ENCODE peak calls at places on chromosome 11, in six cellular contexts. R is fibroblast of the aortic adventitia, K is dorsolateral prefrontal cortex, G is A549, V is psoas muscle, D is cardiac fibroblast. M is an unnamed sample.

GRCh38 chr11:62461740-62462522 is 43.1 kb downstream of the SCGB1A1 start:
- DNase-seq in K (no peak), D (peak; percentile 31), V (no peak), G (peak; percentile 38), R (peak; percentile 83), M (no peak)

GRCh38 chr11:27861706-27862430 is 161.6 kb upstream of the BDNF start:
- DNase-seq in D (peak; percentile 86), R (peak; percentile 92), V (no peak), G (peak; percentile 21), K (no peak), M (peak; percentile 83)

GRCh38 chr11:108117746-108118371 is 3.5 kb upstream of the ACAT1 start:
- DNase-seq in D (peak; percentile 78), V (no peak), G (peak; percentile 63), R (peak; percentile 82), K (no peak), M (no peak)

GRCh38 chr11:23540101-23540561 is 679.9 kb upstream of the CCDC179 start:
- DNase-seq in V (no peak), R (peak; percentile 49), K (no peak), G (peak; percentile 27), D (peak; percentile 53), M (peak; percentile 59)

GRCh38 chr11:9210224-9210921 is 54.8 kb downstream of the DENND5A start:
- DNase-seq in K (no peak), R (peak; percentile 60), D (peak; percentile 49), G (peak; percentile 41), V (no peak), M (peak; percentile 21)

GRCh38 chr11:23280088-23280487 is 419.8 kb upstream of the CCDC179 start:
- DNase-seq in V (no peak), G (no peak), K (no peak), R (peak; percentile 41), D (no peak), M (peak; percentile 33)

GRCh38 chr11:125162743-125163142 is 1.8 kb upstream of the PKNOX2 start:
- DNase-seq in K (no peak), G (no peak), D (no peak), R (no peak), V (no peak), M (no peak)

GRCh38 chr11:78380615-78381029 is 37.0 kb downstream of the GAB2 start:
- DNase-seq in K (no peak), G (no peak), D (peak; percentile 12), V (no peak), R (peak; percentile 89), M (peak; percentile 20)

GRCh38 chr11:68009391-68010000 is 631 bp upstream of the ALDH3B1 start:
- DNase-seq in V (no peak), R (peak; percentile 67), D (peak; percentile 58), G (peak; percentile 76), K (no peak), M (peak; percentile 72)

GRCh38 chr11:68011046-68011943 is 1.2 kb downstream of the ALDH3B1 start:
- DNase-seq in D (no peak), R (no peak), V (no peak), G (no peak), K (no peak), M (no peak)

GRCh38 chr11:68012044-68012842 is 2.1 kb downstream of the ALDH3B1 start:
- DNase-seq in V (no peak), R (no peak), G (peak; percentile 88), K (peak; percentile 25), D (no peak), M (no peak)

GRCh38 chr11:68008381-68009337 is 1.5 kb upstream of the ALDH3B1 start:
- DNase-seq in D (no peak), R (no peak), G (no peak), V (no peak), K (peak; percentile 40), M (no peak)

DNA sequence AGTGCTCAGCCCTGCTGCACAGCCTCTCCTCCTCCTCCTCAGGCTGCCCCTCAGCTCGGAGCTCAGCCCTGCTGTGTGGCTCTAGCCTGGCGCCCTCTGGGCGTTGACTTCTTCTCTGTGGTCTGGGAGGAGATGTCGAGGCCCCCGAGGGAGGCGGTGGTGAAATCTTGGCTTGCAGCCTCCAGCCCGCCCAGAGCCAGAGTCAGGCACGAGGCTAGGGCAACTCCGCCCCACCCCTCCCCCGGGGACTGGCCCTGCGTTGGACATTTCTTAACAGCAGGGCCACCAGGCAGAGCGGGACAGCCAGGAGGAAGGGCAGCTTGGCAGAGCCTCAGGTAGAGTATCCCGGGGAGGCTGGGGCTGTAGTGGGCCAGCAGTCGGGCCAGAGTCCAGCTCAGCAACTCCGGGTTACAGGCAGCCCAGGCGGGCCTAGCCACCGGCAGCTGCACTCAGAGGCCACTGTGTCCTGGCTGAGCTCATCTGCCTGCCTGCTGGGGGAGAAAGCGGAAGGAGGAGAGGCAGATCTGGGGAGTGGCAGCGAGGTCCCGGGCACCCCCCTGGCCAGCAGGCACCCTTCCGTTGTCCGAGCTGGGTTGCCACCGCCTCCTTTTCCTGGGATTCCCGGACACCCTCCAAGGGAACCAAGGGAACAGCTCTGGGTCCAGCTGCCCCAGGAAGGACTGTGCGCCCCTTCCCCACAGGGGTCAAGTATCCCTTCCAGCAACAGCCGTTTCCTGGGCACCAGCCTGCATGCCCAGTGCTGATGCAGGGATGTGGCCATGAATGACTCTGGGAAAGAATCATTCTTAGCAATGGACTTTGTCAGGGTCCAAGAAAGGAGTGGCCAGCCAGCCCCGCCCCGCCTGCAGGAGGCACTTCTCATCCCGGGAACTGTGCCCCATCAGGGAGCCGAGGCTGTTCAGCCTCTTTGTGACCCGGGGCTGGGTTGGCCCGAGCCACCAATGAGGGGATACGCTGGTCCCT is at the start of gene ALDH3B1:
- DNase-seq in R (peak; percentile 88), K (peak; percentile 77), G (peak; percentile 97), D (peak; percentile 93), V (peak; percentile 96), M (peak; percentile 97)
- H3K4me3 ChIP-seq in R (peak within 1 kb of the TSS; percentile 65), K (peak within 1 kb of the TSS; percentile 44), G (peak within 1 kb of the TSS; percentile 66), D (peak within 1 kb of the TSS; percentile 58), V (peak within 1 kb of the TSS; percentile 57), M (peak within 1 kb of the TSS; percentile 61)

DNA sequence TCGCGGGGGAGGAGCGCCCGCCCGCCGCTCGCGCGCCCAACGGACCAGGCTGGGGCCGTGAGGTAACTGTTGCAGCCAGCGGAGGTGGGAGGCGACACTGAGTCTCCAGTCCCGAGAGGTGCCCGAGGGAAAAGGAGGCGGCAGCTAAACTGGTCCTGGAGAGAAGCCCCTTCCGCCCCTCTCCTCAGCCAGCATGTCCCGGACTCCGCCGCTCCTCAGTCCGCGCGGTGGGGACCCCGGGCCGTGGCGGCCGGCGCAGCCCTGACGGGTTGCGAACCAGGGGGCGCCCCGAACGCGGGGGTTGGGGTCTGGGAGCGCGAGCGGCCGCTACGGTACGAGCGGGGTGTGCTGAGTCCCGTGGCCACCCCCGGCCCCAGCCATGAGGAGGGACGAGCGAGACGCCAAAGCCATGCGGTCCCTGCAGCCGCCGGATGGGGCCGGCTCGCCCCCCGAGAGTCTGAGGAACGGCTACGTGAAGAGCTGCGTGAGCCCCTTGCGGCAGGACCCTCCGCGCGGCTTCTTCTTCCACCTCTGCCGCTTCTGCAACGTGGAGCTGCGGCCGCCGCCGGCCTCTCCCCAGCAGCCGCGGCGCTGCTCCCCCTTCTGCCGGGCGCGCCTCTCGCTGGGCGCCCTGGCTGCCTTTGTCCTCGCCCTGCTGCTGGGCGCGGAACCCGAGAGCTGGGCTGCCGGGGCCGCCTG is at the start of gene PDE3B:
- DNase-seq in G (peak; percentile 83), R (peak; percentile 14), D (peak; percentile 30), V (peak; percentile 77), K (peak; percentile 88), M (peak; percentile 52)
- TF ChIP-seq CTCF in G (peak; percentile 17), R (no peak), D (peak; percentile 15), V (no peak), K (no peak), M (no peak)

GRCh38 chr11:3007404-3008010 is 15.4 kb upstream of the NAP1L4 start:
- DNase-seq in D (no peak), V (no peak), R (no peak), G (no peak), K (peak; percentile 33), M (no peak)
- H3K4me3 ChIP-seq in D (no peak overlapping the region), V (no peak overlapping the region), R (no peak overlapping the region), G (no peak overlapping the region), K (no peak overlapping the region), M (no peak overlapping the region)

GRCh38 chr11:65588199-65589054 is 7.2 kb downstream of the KCNK7 start:
- DNase-seq in D (peak; percentile 62), K (no peak), G (peak; percentile 77), V (peak; percentile 91), R (peak; percentile 43), M (peak; percentile 39)
- TF ChIP-seq CTCF in D (peak; percentile 62), K (peak; percentile 47), G (peak; percentile 50), V (peak; percentile 45), R (peak; percentile 50), M (peak; percentile 47)

GRCh38 chr11:118915396-118915795 is 10.3 kb downstream of the BCL9L start:
- DNase-seq in K (no peak), D (no peak), V (no peak), R (no peak), G (no peak), M (no peak)

GRCh38 chr11:118917488-118918127 is 8.1 kb downstream of the BCL9L start:
- DNase-seq in K (no peak), D (peak; percentile 95), R (peak; percentile 93), G (peak; percentile 94), V (peak; percentile 88), M (peak; percentile 96)

GRCh38 chr11:118914178-118914918 is 11.4 kb downstream of the BCL9L start:
- DNase-seq in G (peak; percentile 48), R (no peak), K (peak; percentile 84), V (peak; percentile 72), D (no peak), M (no peak)

GRCh38 chr11:118916842-118917388 is 8.8 kb downstream of the BCL9L start:
- DNase-seq in K (no peak), G (peak; percentile 81), V (peak; percentile 86), D (peak; percentile 81), R (peak; percentile 89), M (peak; percentile 93)

DNA sequence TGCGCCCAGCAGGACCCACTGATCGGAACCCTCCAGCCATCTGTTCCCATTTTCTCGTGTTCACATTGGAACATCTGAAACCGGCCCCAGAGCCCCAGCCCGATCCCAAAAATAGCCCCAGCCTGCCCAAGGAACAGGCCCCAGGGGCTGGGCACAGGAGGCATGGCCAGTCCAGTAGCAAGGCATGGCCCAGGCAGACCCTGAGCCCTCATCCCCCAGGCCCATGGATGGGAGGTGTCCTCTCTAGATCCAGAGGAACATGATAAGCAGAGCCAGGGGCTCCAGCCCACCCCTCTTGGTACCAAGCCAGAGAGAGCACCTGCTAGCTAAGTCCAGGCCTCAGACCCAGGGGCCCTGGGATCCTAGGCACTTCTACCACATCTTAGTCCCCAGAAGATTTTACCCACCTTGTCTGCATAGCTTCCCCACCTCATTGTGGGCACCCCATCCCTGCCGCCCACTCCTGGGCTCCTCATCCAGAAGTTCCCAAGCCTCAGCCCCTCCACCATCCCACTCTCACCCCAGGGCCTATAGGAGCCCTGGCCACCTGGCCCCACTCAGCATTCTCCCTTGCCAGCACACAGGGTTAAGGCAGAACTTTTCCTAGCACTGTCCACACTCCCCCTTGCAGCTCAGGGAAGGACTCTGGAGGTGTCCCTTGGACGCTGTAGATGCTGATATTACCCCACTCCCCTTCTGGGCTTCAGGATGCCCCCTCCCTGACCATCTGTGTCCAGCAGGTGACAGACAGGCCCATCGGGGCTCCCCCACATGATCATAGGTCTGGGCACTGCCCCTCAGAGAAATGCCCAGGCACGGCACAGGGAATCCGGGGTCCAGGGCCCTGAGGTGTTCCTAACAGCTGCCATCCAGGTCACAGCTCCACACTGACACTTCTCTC is 9.5 kb downstream of the BCL9L start:
- DNase-seq in R (no peak), G (peak; percentile 3), K (no peak), V (peak; percentile 71), D (no peak), M (no peak)
- H3K4me3 ChIP-seq in R (peak overlapping the region; percentile 51), G (peak overlapping the region; percentile 43), K (no peak overlapping the region), V (peak overlapping the region; percentile 64), D (peak overlapping the region; percentile 27), M (peak overlapping the region; percentile 99)